ENCODE peak calls at places on chromosomes 7 and 10, in nine cellular contexts. Q is GM04504; I is OCI-LY7; G is coronary artery; P is stimulated activated CD4-positive, alpha-beta T cell treated with anti-CD3 and anti-CD28 coated beads, TNF-alpha, amount 100 ng/mL, for 48 hours; W is Right ventricle myocardium superior; C is neural crest cell; Y is HT1080; N is activated CD4-positive, CD25-positive, alpha-beta regulatory T cell. V is an unnamed sample.

GRCh38 chr10:11863353-11864105 is 40.4 kb downstream of the PROSER2 start:
- DNase-seq in Q (no peak), I (peak), G (no peak), P (no peak), W (no peak), C (no peak), Y (no peak), N (no peak), V (no peak)

GRCh38 chr7:25194036-25194435 is 34.2 kb downstream of the NPVF start:
- DNase-seq in Q (no peak), I (no peak), G (no peak), P (no peak), W (no peak), C (no peak), Y (no peak), N (no peak), V (no peak)

GRCh38 chr10:14604181-14605142 is 170.2 kb downstream of the FAM107B start:
- DNase-seq in Q (peak), I (peak), G (peak), P (peak), W (peak), C (peak), Y (peak), N (peak), V (peak)

GRCh38 chr10:77478248-77478963 is 159.2 kb downstream of the KCNMA1 start:
- DNase-seq in Q (peak), I (no peak), G (no peak), P (no peak), W (no peak), C (no peak), Y (peak), N (no peak), V (no peak)

GRCh38 chr7:19919156-19920085 is 146.0 kb upstream of the TMEM196 start:
- DNase-seq in Q (no peak), I (no peak), G (no peak), P (no peak), W (no peak), C (no peak), Y (peak), N (no peak), V (no peak)

GRCh38 chr7:38704751-38705150 is 73.6 kb upstream of the AMPH start:
- DNase-seq in Q (no peak), I (no peak), G (no peak), P (no peak), W (no peak), C (no peak), Y (no peak), N (no peak), V (no peak)

GRCh38 chr10:77553966-77554365 is 83.6 kb downstream of the KCNMA1 start:
- DNase-seq in Q (no peak), I (no peak), G (no peak), P (no peak), W (no peak), C (no peak), Y (peak), N (no peak), V (no peak)

GRCh38 chr10:68179016-68179415 is 52.9 kb downstream of the ATOH7 start:
- DNase-seq in Q (no peak), I (no peak), G (no peak), P (no peak), W (no peak), C (no peak), Y (no peak), N (no peak), V (no peak)

GRCh38 chr10:4281207-4281825 is 496.3 kb upstream of the KLF6 start:
- DNase-seq in Q (no peak), I (no peak), G (no peak), P (no peak), W (no peak), C (no peak), Y (peak), N (no peak), V (no peak)

GRCh38 chr7:13821152-13821787 is 168.2 kb downstream of the ETV1 start:
- DNase-seq in Q (peak), I (no peak), G (no peak), P (no peak), W (no peak), C (no peak), Y (no peak), N (no peak), V (no peak)

GRCh38 chr10:70096705-70097420 is 35.8 kb downstream of the AIFM2 start:
- DNase-seq in Q (no peak), I (no peak), G (no peak), P (no peak), W (no peak), C (no peak), Y (no peak), N (no peak), V (no peak)

GRCh38 chr10:95539560-95540284 is 21.4 kb downstream of the SORBS1 start:
- DNase-seq in Q (no peak), I (no peak), G (no peak), P (no peak), W (no peak), C (no peak), Y (no peak), N (no peak), V (no peak)

GRCh38 chr7:93902777-93903423 is 3.5 kb upstream of the GNGT1 start:
- DNase-seq in Q (no peak), I (peak), G (no peak), P (no peak), W (no peak), C (no peak), Y (peak), N (no peak), V (no peak)

GRCh38 chr7:155544485-155544884 is 1.9 kb downstream of the CNPY1 start:
- DNase-seq in Q (no peak), I (no peak), G (no peak), P (no peak), W (no peak), C (no peak), Y (no peak), N (no peak), V (no peak)

GRCh38 chr10:126500185-126500584 is 111.9 kb upstream of the ADAM12 start:
- DNase-seq in Q (no peak), I (no peak), G (no peak), P (no peak), W (no peak), C (no peak), Y (peak), N (no peak), V (no peak)

GRCh38 chr7:136272934-136273333 is 295.8 kb upstream of the MTPN start:
- DNase-seq in Q (no peak), I (no peak), G (no peak), P (no peak), W (no peak), C (no peak), Y (no peak), N (no peak), V (no peak)

GRCh38 chr7:36301914-36302771 is 87.5 kb upstream of the ANLN start:
- DNase-seq in Q (no peak), I (no peak), G (peak), P (no peak), W (no peak), C (no peak), Y (peak), N (no peak), V (no peak)

GRCh38 chr10:101972761-101973160 is 83.2 kb downstream of the ARMH3 start:
- DNase-seq in Q (no peak), I (no peak), G (no peak), P (no peak), W (no peak), C (no peak), Y (no peak), N (no peak), V (no peak)